ENCODE peak calls at places on chromosome 2, in ten cellular contexts. A, C, U, S, R, B, G, O, L and Q are unnamed samples.

GRCh38 chr2:72081450-72081849 is 66.2 kb downstream of the CYP26B1 start:
- DNase-seq in A (no peak), O (no peak), B (no peak), L (no peak), G (no peak), C (no peak), R (no peak), S (no peak), U (no peak), Q (no peak)

GRCh38 chr2:63614983-63615945 is 26.5 kb downstream of the MDH1 start:
- DNase-seq in A (no peak), L (peak), S (no peak), U (no peak), C (no peak), R (no peak), G (no peak), B (no peak), O (no peak), Q (no peak)

GRCh38 chr2:178331474-178332431 is 119.2 kb downstream of the PRKRA start:
- DNase-seq in G (no peak), C (no peak), S (no peak), U (no peak), R (no peak), L (no peak), A (peak), B (no peak), O (no peak), Q (no peak)

GRCh38 chr2:213288913-213289700 is 4.8 kb downstream of the SPAG16 start:
- DNase-seq in A (no peak), U (no peak), G (no peak), O (no peak), S (no peak), R (no peak), B (no peak), L (peak), C (no peak), Q (no peak)

GRCh38 chr2:763766-764525 is 86.7 kb upstream of the TMEM18 start:
- DNase-seq in L (no peak), R (no peak), C (no peak), U (no peak), G (no peak), A (no peak), S (no peak), B (no peak), O (no peak), Q (no peak)

GRCh38 chr2:163119964-163120363 is 281.4 kb upstream of the KCNH7 start:
- DNase-seq in S (no peak), G (no peak), O (no peak), R (no peak), A (no peak), U (no peak), B (no peak), L (no peak), C (no peak), Q (no peak)

GRCh38 chr2:19329445-19329844 is 29.0 kb downstream of the OSR1 start:
- DNase-seq in A (no peak), O (no peak), G (no peak), C (no peak), U (no peak), L (no peak), B (no peak), R (no peak), S (no peak), Q (no peak)

GRCh38 chr2:229268626-229269025 is 2.5 kb downstream of the PID1 start:
- DNase-seq in B (no peak), O (no peak), C (no peak), L (peak), S (no peak), A (no peak), U (no peak), R (no peak), G (no peak), Q (no peak)

GRCh38 chr2:115161531-115162453 is 719.4 kb downstream of the DPP10 start:
- DNase-seq in G (no peak), C (no peak), A (no peak), U (no peak), B (peak), S (no peak), L (no peak), R (no peak), O (no peak), Q (no peak)

GRCh38 chr2:164178835-164179470 is 442.3 kb downstream of the GRB14 start:
- DNase-seq in O (no peak), B (no peak), R (no peak), S (no peak), U (no peak), A (no peak), L (peak), C (no peak), G (no peak), Q (no peak)

GRCh38 chr2:139177041-139177440 is 396.9 kb upstream of the NXPH2 start:
- DNase-seq in G (no peak), L (no peak), A (no peak), U (no peak), O (no peak), R (no peak), B (peak), C (no peak), S (no peak), Q (no peak)